ENCODE peak calls at places on chromosomes 11 and 22, in ten cellular contexts. N is hepatocyte, B is kidney, R is A549, X is epithelial cell of esophagus, F is mesothelial cell of epicardium, P is Panc1, Q is HFFc6, M is activated B cell treated with CpG ODN at 0.5 μM for 24 hours, Y is Calu3. T is an unnamed sample.

GRCh38 chr11:34603129-34604001 is 17.5 kb upstream of the EHF start:
- DNase-seq in Q (no peak), Y (peak), B (no peak), N (peak), M (no peak), X (no peak), P (no peak), F (no peak), R (no peak), T (no peak)

GRCh38 chr11:58762284-58763119 is 30.8 kb upstream of the GLYAT start:
- DNase-seq in R (no peak), P (no peak), Y (no peak), M (no peak), B (no peak), X (no peak), Q (no peak), F (no peak), N (peak), T (no peak)

GRCh38 chr22:31561238-31561887 is 65.0 kb downstream of the SFI1 start:
- DNase-seq in X (peak), F (peak), B (peak), P (peak), Y (peak), Q (peak), N (peak), R (peak), M (peak), T (peak)

GRCh38 chr11:34558211-34558610 is 44.6 kb upstream of the ELF5 start:
- DNase-seq in Y (no peak), N (no peak), Q (no peak), R (no peak), P (no peak), X (peak), M (no peak), F (no peak), B (no peak), T (no peak)

GRCh38 chr11:129368889-129369672 is 6.6 kb upstream of the BARX2 start:
- DNase-seq in B (no peak), X (peak), Q (no peak), P (no peak), Y (no peak), N (no peak), M (no peak), R (no peak), F (no peak), T (no peak)

GRCh38 chr11:47617417-47617809 is 23.2 kb upstream of the C1QTNF4 start:
- DNase-seq in B (no peak), P (no peak), X (no peak), N (no peak), M (no peak), Q (peak), R (no peak), Y (no peak), F (no peak), T (no peak)

GRCh38 chr22:48957311-48957986 is 870.2 kb downstream of the BRD1 start:
- DNase-seq in R (no peak), M (no peak), F (peak), Y (no peak), Q (no peak), P (no peak), N (no peak), X (no peak), B (no peak), T (no peak)

GRCh38 chr11:32831241-32831640 is 1.5 kb downstream of the PRRG4 start:
- DNase-seq in P (no peak), R (no peak), B (no peak), N (no peak), F (no peak), Y (no peak), Q (no peak), X (no peak), M (no peak), T (no peak)

GRCh38 chr11:3134218-3134621 is 30.9 kb downstream of the OSBPL5 start:
- DNase-seq in R (no peak), Q (no peak), P (no peak), X (no peak), Y (no peak), F (no peak), M (no peak), N (no peak), B (no peak), T (no peak)

GRCh38 chr11:64005691-64006090 is 19.5 kb downstream of the OTUB1 start:
- DNase-seq in F (no peak), X (no peak), Q (no peak), B (peak), R (no peak), Y (no peak), M (no peak), P (no peak), N (no peak), T (no peak)

GRCh38 chr11:64007629-64008282 is 21.5 kb downstream of the OTUB1 start:
- DNase-seq in F (peak), Q (no peak), P (no peak), R (peak), N (peak), B (peak), X (peak), M (no peak), Y (peak), T (no peak)

GRCh38 chr11:64008283-64008931 is 22.2 kb downstream of the OTUB1 start:
- DNase-seq in Y (no peak), X (no peak), P (no peak), M (no peak), F (no peak), Q (no peak), B (peak), N (no peak), R (no peak), T (no peak)

GRCh38 chr11:64006468-64006867 is 20.2 kb downstream of the OTUB1 start:
- DNase-seq in B (no peak), P (no peak), X (no peak), M (no peak), R (no peak), Y (no peak), Q (no peak), F (no peak), N (no peak), T (no peak)

DNA sequence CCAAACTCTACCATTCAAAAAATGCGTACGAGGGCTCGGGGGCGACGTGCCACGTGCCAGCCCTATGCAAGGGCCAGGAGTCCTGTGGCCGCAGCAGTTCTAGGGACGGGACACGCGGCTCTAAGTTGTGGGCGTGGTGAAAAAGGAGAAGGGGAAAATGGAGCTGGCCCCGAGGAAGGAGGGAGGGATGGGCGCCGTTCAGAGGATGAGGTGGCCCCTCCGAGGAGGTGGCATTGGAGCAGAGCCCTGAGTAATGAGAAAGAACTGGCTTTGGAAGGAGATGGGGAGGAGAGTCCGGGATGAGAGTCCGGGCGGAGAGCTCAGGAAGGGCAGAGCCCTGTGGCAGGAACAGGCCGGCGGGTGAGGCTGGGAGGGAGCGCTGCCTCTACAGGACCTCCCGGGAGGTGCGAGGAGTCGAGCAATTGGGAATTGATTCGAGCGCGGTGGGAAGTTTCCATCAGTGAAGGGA is 21.0 kb downstream of the OTUB1 start:
- DNase-seq in X (no peak), B (peak), N (peak), Q (peak), F (no peak), M (no peak), R (peak), Y (peak), P (no peak), T (no peak)
- TF ChIP-seq CTCF in X (no peak), B (no peak), N (no peak), Q (no peak), F (no peak), M (no peak), R (no peak), Y (no peak), P (no peak), T (no peak)

GRCh38 chr11:72821920-72822799 is 7.9 kb downstream of the ATG16L2 start:
- DNase-seq in Q (peak), F (peak), N (peak), R (peak), M (peak), B (peak), P (peak), X (peak), Y (peak), T (no peak)
- TF ChIP-seq CTCF in Q (peak), F (peak), N (no peak), R (no peak), M (no peak), B (peak), P (no peak), X (no peak), Y (peak), T (no peak)

GRCh38 chr22:36569999-36570398 is 41.0 kb upstream of the EIF3D start:
- DNase-seq in M (no peak), N (no peak), B (no peak), R (peak), X (peak), Y (peak), F (peak), Q (no peak), P (no peak), T (no peak)
- TF ChIP-seq CTCF in M (no peak), N (peak), B (no peak), R (no peak), X (peak), Y (peak), F (no peak), Q (peak), P (peak), T (peak)

DNA sequence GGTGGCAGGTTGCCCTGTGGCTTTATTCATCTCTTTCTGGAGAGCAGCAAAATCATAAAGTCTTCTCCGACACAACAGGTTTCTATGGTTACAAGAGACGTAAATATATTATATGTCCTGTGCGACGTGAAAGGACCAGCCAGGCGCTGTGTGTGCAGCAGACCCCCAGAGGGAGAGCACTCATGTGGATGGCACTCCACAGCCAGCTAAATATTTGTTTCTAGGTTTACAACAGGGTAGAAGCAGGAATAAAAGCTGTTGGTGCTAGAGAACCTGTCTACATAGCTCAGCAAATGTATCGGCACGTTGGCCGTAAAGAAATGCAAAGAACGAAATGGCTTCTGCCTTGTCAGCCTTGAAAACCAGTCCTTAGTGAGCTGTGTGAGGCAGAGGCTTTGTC is 133.8 kb upstream of the PITPNB start:
- DNase-seq in R (no peak), M (no peak), P (no peak), B (no peak), X (no peak), Q (no peak), N (no peak), F (no peak), Y (no peak), T (no peak)
- TF ChIP-seq CTCF in R (no peak), M (no peak), P (no peak), B (no peak), X (no peak), Q (no peak), N (no peak), F (no peak), Y (no peak), T (no peak)

DNA sequence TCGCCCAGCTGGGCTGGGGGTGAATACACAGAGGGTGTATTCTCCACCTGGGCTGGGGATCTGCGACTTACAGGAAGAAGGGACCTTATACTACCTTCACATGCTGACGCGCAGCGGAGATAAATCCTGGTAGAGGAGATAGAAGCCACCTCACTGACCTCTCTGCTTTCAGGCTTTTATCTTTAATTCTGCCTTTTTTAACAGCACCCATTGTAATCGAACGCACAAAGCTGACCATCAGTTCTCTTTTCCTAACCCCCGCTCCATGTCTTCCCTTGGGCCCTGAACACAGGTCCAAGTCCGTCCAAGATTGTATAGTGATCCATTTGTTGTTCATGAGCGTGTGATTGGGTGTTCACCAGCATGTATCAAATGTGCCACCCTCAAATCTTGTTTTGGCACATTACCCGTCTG is 664 bp upstream of the LAMTOR1 start:
- DNase-seq in X (no peak), B (no peak), R (no peak), F (no peak), Q (no peak), M (no peak), N (no peak), P (no peak), Y (no peak), T (no peak)
- TF ChIP-seq CTCF in X (no peak), B (no peak), R (no peak), F (no peak), Q (peak), M (no peak), N (no peak), P (no peak), Y (no peak), T (no peak)

GRCh38 chr11:69270929-69271328 is 23.0 kb upstream of the MYEOV start:
- DNase-seq in M (no peak), B (peak), F (no peak), X (no peak), R (no peak), P (no peak), N (no peak), Y (no peak), Q (no peak), T (no peak)
- TF ChIP-seq CTCF in M (no peak), B (no peak), F (no peak), X (no peak), R (no peak), P (no peak), N (no peak), Y (no peak), Q (no peak), T (no peak)

DNA sequence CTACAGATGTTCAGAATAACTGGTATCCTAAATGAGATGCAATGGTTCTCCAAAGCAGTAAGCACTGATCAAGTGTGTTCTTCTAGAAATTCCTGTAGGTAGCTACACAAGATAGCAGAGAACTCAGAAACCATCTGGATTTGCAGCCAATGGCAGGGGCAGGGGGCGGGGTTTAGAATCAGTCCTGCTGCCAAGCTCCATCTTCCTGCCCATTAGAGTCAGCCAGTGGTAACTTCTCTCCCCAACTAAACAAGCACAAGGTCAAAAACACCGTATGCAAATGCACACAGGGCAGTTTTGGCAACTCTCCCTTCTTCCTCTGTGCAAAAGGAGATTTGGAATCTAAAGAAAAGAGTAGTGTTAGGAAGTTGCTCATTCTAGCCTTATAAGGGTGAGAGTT is 237.5 kb upstream of the CCDC90B start:
- DNase-seq in F (no peak), M (no peak), R (no peak), X (no peak), B (no peak), P (no peak), Q (no peak), N (no peak), Y (no peak), T (no peak)
- TF ChIP-seq CTCF in F (no peak), M (no peak), R (no peak), X (no peak), B (no peak), P (no peak), Q (no peak), N (no peak), Y (no peak), T (no peak)

T was measured in keratinocyte.